ENCODE peak calls at places on chromosomes 12 and 14, in six cellular contexts. A is ovary; G is lower leg skin; F is MM.1S; Z is CD8-positive, alpha-beta memory T cell; D is esophagus squamous epithelium. I is an unnamed sample.
A peak's percentile ranks its signal among the peaks of the same experiment; 100 is the strongest.

GRCh38 chr14:68594737-68595380 is 198.0 kb downstream of the ZFP36L1 start:
- DNase-seq in D (no peak), F (no peak), Z (no peak), A (no peak), G (no peak), I (no peak)

GRCh38 chr14:22994762-22995275 is 12.5 kb upstream of the AJUBA start:
- DNase-seq in Z (no peak), G (no peak), A (no peak), D (no peak), F (no peak), I (peak; percentile 55)

GRCh38 chr12:95943231-95943842 is at the start of gene AMDHD1:
- DNase-seq in F (peak; percentile 56), A (peak; percentile 32), G (peak; percentile 16), Z (peak; percentile 57), D (no peak), I (peak; percentile 67)

GRCh38 chr14:51859136-51859535 is 1.3 kb upstream of the GNG2 start:
- DNase-seq in D (no peak), G (no peak), Z (no peak), F (no peak), A (no peak), I (no peak)

GRCh38 chr14:94382684-94383663 is 5.4 kb downstream of the SERPINA1 start:
- DNase-seq in D (no peak), Z (no peak), G (no peak), A (no peak), F (no peak), I (no peak)

GRCh38 chr14:24418492-24418873 is 11.0 kb downstream of the CBLN3 start:
- DNase-seq in A (peak; percentile 42), G (no peak), F (no peak), D (no peak), Z (no peak), I (peak; percentile 81)

GRCh38 chr12:69988601-69989194 is 163.7 kb downstream of the MYRFL start:
- DNase-seq in D (no peak), G (no peak), F (no peak), Z (no peak), A (no peak), I (no peak)

GRCh38 chr12:129909051-129910020 is 5.5 kb upstream of the TMEM132D start:
- DNase-seq in A (no peak), D (no peak), F (no peak), G (no peak), Z (no peak), I (no peak)

GRCh38 chr12:34347367-34347766 is 325.1 kb downstream of the ALG10 start:
- DNase-seq in F (no peak), G (no peak), Z (no peak), A (no peak), D (no peak), I (peak; percentile 37)

GRCh38 chr14:103613517-103613916 is 15.5 kb upstream of the KLC1 start:
- DNase-seq in G (no peak), Z (no peak), F (peak; percentile 12), D (no peak), A (no peak), I (no peak)

GRCh38 chr14:85421166-85421877 is 108.6 kb upstream of the FLRT2 start:
- DNase-seq in Z (no peak), G (no peak), D (no peak), F (no peak), A (no peak), I (no peak)

GRCh38 chr12:30905483-30906009 is 21.0 kb upstream of the TSPAN11 start:
- DNase-seq in G (no peak), D (no peak), A (no peak), Z (no peak), F (no peak), I (no peak)

GRCh38 chr12:131494741-131495524 is 216.0 kb upstream of the SFSWAP start:
- DNase-seq in F (no peak), Z (no peak), D (no peak), G (no peak), A (no peak), I (no peak)

GRCh38 chr12:6452245-6452731 is 446 bp downstream of the TAPBPL start:
- DNase-seq in F (peak; percentile 50), D (no peak), G (no peak), A (peak; percentile 57), Z (no peak), I (peak; percentile 44)

GRCh38 chr14:35643513-35643912 is 109.5 kb downstream of the INSM2 start:
- DNase-seq in F (no peak), G (no peak), D (no peak), A (no peak), Z (no peak), I (no peak)

GRCh38 chr12:113092478-113093408 is 36.2 kb downstream of the DTX1 start:
- DNase-seq in F (no peak), D (no peak), G (no peak), Z (no peak), A (no peak), I (peak; percentile 36)

GRCh38 chr14:89402363-89402762 is 14.7 kb downstream of the FOXN3 start:
- DNase-seq in D (no peak), F (no peak), Z (no peak), A (no peak), G (no peak), I (no peak)

GRCh38 chr14:68479247-68479646 is 313.6 kb downstream of the ZFP36L1 start:
- DNase-seq in G (no peak), A (no peak), D (no peak), Z (no peak), F (no peak), I (no peak)

GRCh38 chr12:14961466-14962155 is at the start of gene ARHGDIB:
- DNase-seq in F (peak; percentile 88), D (no peak), G (peak; percentile 77), A (no peak), Z (peak; percentile 76), I (no peak)

GRCh38 chr12:79415754-79416435 is 274.9 kb downstream of the PAWR start:
- DNase-seq in F (no peak), A (no peak), G (no peak), D (no peak), Z (no peak), I (peak; percentile 10)

GRCh38 chr12:49198431-49199155 is 9.7 kb upstream of the TUBA1A start:
- DNase-seq in G (no peak), A (peak; percentile 49), F (no peak), Z (no peak), D (no peak), I (peak; percentile 89)

GRCh38 chr12:12003609-12004008 is 67.1 kb upstream of the BCL2L14 start:
- DNase-seq in G (no peak), D (no peak), Z (no peak), A (no peak), F (no peak), I (no peak)

GRCh38 chr14:75906680-75907280 is 75.0 kb downstream of the TGFB3 start:
- DNase-seq in F (peak; percentile 48), G (peak; percentile 69), A (peak; percentile 74), Z (peak; percentile 55), D (no peak), I (peak; percentile 9)

GRCh38 chr12:22731231-22731630 is 106.3 kb downstream of the ETNK1 start:
- DNase-seq in Z (no peak), A (no peak), D (no peak), F (no peak), G (no peak), I (no peak)

GRCh38 chr14:47675239-47675488 is 241 bp downstream of the MDGA2 start:
- DNase-seq in Z (no peak), A (no peak), G (no peak), D (no peak), F (no peak), I (no peak)

GRCh38 chr14:47674546-47675238 is 713 bp downstream of the MDGA2 start:
- DNase-seq in Z (no peak), F (no peak), G (no peak), A (no peak), D (no peak), I (no peak)

GRCh38 chr14:47676301-47676617 is 854 bp upstream of the MDGA2 start:
- DNase-seq in Z (no peak), A (no peak), G (no peak), F (no peak), D (no peak), I (no peak)

GRCh38 chr14:47675489-47676300 is at the start of gene MDGA2:
- DNase-seq in A (no peak), Z (no peak), F (no peak), D (no peak), G (no peak), I (peak; percentile 42)

GRCh38 chr14:47674148-47674545 is 1.3 kb downstream of the MDGA2 start:
- DNase-seq in G (no peak), F (no peak), A (no peak), D (no peak), Z (no peak), I (no peak)
- H3K4me3 ChIP-seq in G (peak overlapping the region; percentile 1), F (no peak overlapping the region), A (no peak overlapping the region), D (peak overlapping the region; percentile 47), Z (no peak overlapping the region), I (peak overlapping the region; percentile 22)

GRCh38 chr12:9134981-9135628 is 19.4 kb upstream of the A2M start:
- DNase-seq in Z (no peak), A (no peak), D (no peak), G (no peak), F (peak; percentile 48), I (no peak)
- H3K4me3 ChIP-seq in Z (no peak overlapping the region), A (no peak overlapping the region), D (peak overlapping the region; percentile 49), G (no peak overlapping the region), F (no peak overlapping the region), I (no peak overlapping the region)

DNA sequence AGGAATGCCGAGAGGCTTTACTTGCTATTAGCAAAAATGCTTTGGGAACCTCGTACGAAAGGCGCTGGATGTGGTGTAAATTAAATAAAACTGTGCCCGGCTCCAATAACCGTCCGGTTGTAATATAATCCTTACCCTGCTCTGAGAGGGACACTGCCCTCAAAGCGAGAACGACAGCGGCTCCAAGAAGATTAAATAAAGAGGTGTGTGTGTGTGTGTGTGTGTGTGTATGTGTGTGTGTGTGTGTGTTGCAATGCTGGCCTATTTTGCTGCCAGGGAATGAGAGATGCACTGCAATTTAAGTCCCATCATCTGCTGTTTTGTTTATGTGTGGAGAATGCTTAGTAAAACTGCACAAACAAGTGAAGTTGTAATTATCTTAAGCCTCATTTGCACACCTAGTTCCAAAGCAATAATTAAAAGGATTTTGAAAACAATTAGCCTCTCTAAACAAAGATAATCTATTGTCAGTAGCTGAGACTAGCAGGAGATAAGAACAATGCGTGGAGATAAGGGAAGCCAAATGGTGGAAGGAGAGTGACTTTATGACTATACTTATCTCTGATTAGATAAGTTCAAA is 1.2 kb upstream of the SIX1 start:
- DNase-seq in D (no peak), A (no peak), F (no peak), Z (no peak), G (no peak), I (no peak)
- H3K4me3 ChIP-seq in D (no peak overlapping the region), A (no peak overlapping the region), F (no peak overlapping the region), Z (no peak overlapping the region), G (no peak overlapping the region), I (peak overlapping the region; percentile 64)

GRCh38 chr12:94771199-94771598 is 120.8 kb upstream of the TMCC3 start:
- DNase-seq in F (no peak), A (no peak), D (no peak), G (no peak), Z (no peak), I (no peak)

GRCh38 chr12:94770777-94771176 is 120.4 kb upstream of the TMCC3 start:
- DNase-seq in A (no peak), F (no peak), Z (no peak), G (no peak), D (no peak), I (no peak)

GRCh38 chr12:94769040-94769420 is 118.7 kb upstream of the TMCC3 start:
- DNase-seq in D (no peak), G (no peak), F (no peak), Z (no peak), A (no peak), I (no peak)

GRCh38 chr12:94770397-94770759 is 120.0 kb upstream of the TMCC3 start:
- DNase-seq in F (no peak), A (no peak), D (no peak), G (no peak), Z (no peak), I (no peak)

GRCh38 chr12:94769746-94770396 is 119.5 kb upstream of the TMCC3 start:
- DNase-seq in D (no peak), A (no peak), G (no peak), Z (no peak), F (no peak), I (no peak)
- H3K4me3 ChIP-seq in D (no peak overlapping the region), A (no peak overlapping the region), G (no peak overlapping the region), Z (no peak overlapping the region), F (no peak overlapping the region), I (no peak overlapping the region)